ENCODE peak calls at places on chromosomes 7 and 10, in nine cellular contexts. Y is thoracic aorta, I is naive B cell, O is nucleus accumbens, X is endothelial cell, R is HEK293T, S is suprapubic skin, B is gastrocnemius medialis, L is fibroblast of lung. G is an unnamed sample.

GRCh38 chr7:141045842-141046630 is 27.8 kb upstream of the TMEM178B start:
- DNase-seq in Y (no peak), L (peak), I (no peak), R (no peak), O (no peak), B (no peak), S (no peak), X (no peak), G (no peak)

GRCh38 chr10:123021517-123021916 is 12.7 kb downstream of the ACADSB start:
- DNase-seq in R (no peak), S (no peak), X (no peak), O (no peak), L (no peak), I (no peak), Y (no peak), B (no peak), G (no peak)

GRCh38 chr7:141400356-141400755 is 150.9 kb upstream of the AGK start:
- DNase-seq in Y (no peak), B (no peak), X (no peak), R (no peak), S (no peak), L (no peak), I (no peak), O (no peak), G (no peak)

GRCh38 chr10:49759787-49760551 is 2.2 kb downstream of the OGDHL start:
- DNase-seq in Y (no peak), O (no peak), X (no peak), S (no peak), B (no peak), I (no peak), R (no peak), L (no peak), G (peak)

GRCh38 chr7:15914611-15915010 is 228.1 kb upstream of the MEOX2 start:
- DNase-seq in R (no peak), X (no peak), Y (no peak), O (no peak), S (no peak), B (no peak), L (no peak), I (no peak), G (no peak)

GRCh38 chr10:5466451-5466996 is 32.8 kb downstream of the CALML5 start:
- DNase-seq in B (no peak), L (peak), S (no peak), X (no peak), O (no peak), Y (no peak), R (no peak), I (no peak), G (peak)

GRCh38 chr7:2002561-2003450 is 229.9 kb downstream of the MAD1L1 start:
- DNase-seq in Y (no peak), I (no peak), L (no peak), B (no peak), R (no peak), O (no peak), X (no peak), S (peak), G (no peak)

GRCh38 chr7:756928-757560 is 30.0 kb upstream of the PRKAR1B start:
- DNase-seq in R (no peak), S (no peak), I (no peak), X (no peak), Y (no peak), O (no peak), L (no peak), B (no peak), G (no peak)

GRCh38 chr7:98618786-98619185 is 1.7 kb downstream of the NPTX2 start:
- DNase-seq in B (no peak), O (no peak), Y (no peak), I (no peak), S (no peak), R (no peak), X (no peak), L (no peak), G (no peak)

GRCh38 chr7:139976838-139977656 is 85.7 kb downstream of the PARP12 start:
- DNase-seq in Y (no peak), R (no peak), X (no peak), O (no peak), L (no peak), B (no peak), S (no peak), I (no peak), G (no peak)

GRCh38 chr7:28572321-28573058 is 160.2 kb downstream of the CREB5 start:
- DNase-seq in O (no peak), L (no peak), X (no peak), S (no peak), I (no peak), Y (no peak), R (no peak), B (no peak), G (no peak)